ENCODE peak calls at places on chromosomes 3 and 15, in seven cellular contexts. V is foreskin fibroblast, A is tibial artery, C is dermis microvascular lymphatic vessel endothelial cell, D is body of pancreas, Q is posterior vena cava, N is fibroblast of villous mesenchyme. X is an unnamed sample.

GRCh38 chr3:36944012-36944640 is 728 bp downstream of the TRANK1 start:
- DNase-seq in V (peak), A (peak), C (peak), D (peak), Q (peak), N (peak), X (peak)

GRCh38 chr3:151182349-151183079 is 20.5 kb downstream of the GPR171 start:
- DNase-seq in V (no peak), A (no peak), C (no peak), D (no peak), Q (no peak), N (no peak), X (no peak)

GRCh38 chr3:129433565-129433964 is 5.1 kb upstream of the EFCAB12 start:
- DNase-seq in V (no peak), A (no peak), C (no peak), D (no peak), Q (no peak), N (no peak), X (no peak)

GRCh38 chr3:194443911-194444310 is 42.9 kb downstream of the ATP13A3 start:
- DNase-seq in V (no peak), A (no peak), C (no peak), D (no peak), Q (no peak), N (no peak), X (no peak)

GRCh38 chr3:71120012-71120411 is 463.5 kb downstream of the FOXP1 start:
- DNase-seq in V (no peak), A (no peak), C (no peak), D (no peak), Q (no peak), N (no peak), X (no peak)

GRCh38 chr3:3714572-3714971 is 84.7 kb upstream of the LRRN1 start:
- DNase-seq in V (no peak), A (no peak), C (no peak), D (no peak), Q (no peak), N (no peak), X (no peak)

GRCh38 chr15:75597667-75598341 is 18.7 kb upstream of the PTPN9 start:
- DNase-seq in V (peak), A (no peak), C (peak), D (no peak), Q (no peak), N (peak), X (no peak)

GRCh38 chr3:50317303-50317702 is 5.2 kb downstream of the HYAL2 start:
- DNase-seq in V (no peak), A (no peak), C (no peak), D (no peak), Q (no peak), N (no peak), X (no peak)

GRCh38 chr3:123312331-123313265 is 110.9 kb downstream of the SEC22A start:
- DNase-seq in V (no peak), A (no peak), C (no peak), D (no peak), Q (no peak), N (peak), X (no peak)

GRCh38 chr3:184145120-184145524 is 10.0 kb downstream of the EIF2B5 start:
- DNase-seq in V (peak), A (no peak), C (peak), D (peak), Q (no peak), N (peak), X (no peak)

GRCh38 chr3:39138804-39139415 is 14.5 kb downstream of the CSRNP1 start:
- DNase-seq in V (peak), A (peak), C (no peak), D (no peak), Q (no peak), N (no peak), X (no peak)

GRCh38 chr3:120473389-120473788 is 22.6 kb upstream of the FSTL1 start:
- DNase-seq in V (no peak), A (no peak), C (no peak), D (no peak), Q (no peak), N (no peak), X (no peak)

GRCh38 chr3:32502089-32502943 is at the start of gene CMTM6:
- DNase-seq in V (peak), A (peak), C (peak), D (peak), Q (peak), N (peak), X (peak)

GRCh38 chr3:64932666-64933342 is 245.0 kb upstream of the ADAMTS9 start:
- DNase-seq in V (no peak), A (no peak), C (no peak), D (no peak), Q (no peak), N (no peak), X (no peak)

GRCh38 chr3:128864351-128864811 is 15.0 kb upstream of the ACAD9 start:
- DNase-seq in V (peak), A (no peak), C (no peak), D (no peak), Q (no peak), N (no peak), X (no peak)

GRCh38 chr15:100183921-100184480 is 157.8 kb downstream of the ADAMTS17 start:
- DNase-seq in V (no peak), A (peak), C (no peak), D (no peak), Q (peak), N (no peak), X (no peak)

GRCh38 chr3:183265157-183265642 is 12.1 kb downstream of the B3GNT5 start:
- DNase-seq in V (peak), A (no peak), C (peak), D (peak), Q (no peak), N (peak), X (no peak)

GRCh38 chr3:150721285-150722130 is 17.8 kb upstream of the ERICH6 start:
- DNase-seq in V (peak), A (no peak), C (peak), D (no peak), Q (no peak), N (peak), X (no peak)

GRCh38 chr3:83523470-83524073 is 1435.2 kb upstream of the CADM2 start:
- DNase-seq in V (peak), A (no peak), C (peak), D (peak), Q (no peak), N (peak), X (peak)